ENCODE peak calls at places on chromosomes 5 and 9, in four cellular contexts. E is stimulated activated CD4-positive, alpha-beta T cell treated with anti-CD3 and anti-CD28 coated beads, Interleukin-4, amount 100 ng/mL, for 48 hours; I is Daoy; Y is NCI-H1417. O is an unnamed sample.

GRCh38 chr5:67935908-67936573 is 279.5 kb upstream of the PIK3R1 start:
- DNase-seq in E (no peak), I (no peak), Y (no peak), O (no peak)

GRCh38 chr5:150502106-150502505 is 5.8 kb upstream of the NDST1 start:
- DNase-seq in E (no peak), I (peak), Y (no peak), O (no peak)

GRCh38 chr9:70055867-70056266 is 12.2 kb downstream of the MAMDC2 start:
- DNase-seq in E (no peak), I (no peak), Y (no peak), O (no peak)

GRCh38 chr5:65769539-65769938 is 47.5 kb downstream of the NLN start:
- DNase-seq in E (no peak), I (peak), Y (peak), O (no peak)

GRCh38 chr9:3960661-3961144 is 339.2 kb downstream of the GLIS3 start:
- DNase-seq in E (no peak), I (peak), Y (no peak), O (no peak)

GRCh38 chr9:112249277-112249676 is 74.2 kb upstream of the SUSD1 start:
- DNase-seq in E (no peak), I (no peak), Y (no peak), O (peak)

GRCh38 chr9:113155911-113156559 is 5.2 kb downstream of the SLC31A2 start:
- DNase-seq in E (peak), I (no peak), Y (no peak), O (no peak)

GRCh38 chr5:89437450-89438435 is 554.8 kb upstream of the MEF2C start:
- DNase-seq in E (no peak), I (peak), Y (peak), O (no peak)

GRCh38 chr9:129172816-129173215 is 5.2 kb downstream of the IER5L start:
- DNase-seq in E (no peak), I (no peak), Y (no peak), O (no peak)

GRCh38 chr5:153625826-153626354 is 135.4 kb downstream of the GRIA1 start:
- DNase-seq in E (no peak), I (no peak), Y (no peak), O (no peak)

GRCh38 chr9:95280745-95281144 is 36.8 kb downstream of the FANCC start:
- DNase-seq in E (no peak), I (no peak), Y (no peak), O (no peak)

GRCh38 chr9:116501871-116502270 is 185.2 kb upstream of the TRIM32 start:
- DNase-seq in E (no peak), I (peak), Y (no peak), O (no peak)

GRCh38 chr5:35803221-35803651 is 53.5 kb upstream of the IL7R start:
- DNase-seq in E (no peak), I (peak), Y (peak), O (no peak)

GRCh38 chr5:131222731-131223130 is 41.1 kb upstream of the CDC42SE2 start:
- DNase-seq in E (no peak), I (no peak), Y (no peak), O (no peak)

GRCh38 chr9:36401179-36401740 is 1.2 kb upstream of the RNF38 start:
- DNase-seq in E (no peak), I (no peak), Y (no peak), O (peak)

GRCh38 chr9:133104718-133105460 is 16.2 kb downstream of the RALGDS start:
- DNase-seq in E (no peak), I (peak), Y (no peak), O (no peak)

GRCh38 chr9:503881-504852 is 289.5 kb downstream of the DOCK8 start:
- DNase-seq in E (peak), I (peak), Y (peak), O (peak)

GRCh38 chr5:33400675-33401074 is 40.1 kb upstream of the TARS1 start:
- DNase-seq in E (no peak), I (no peak), Y (no peak), O (no peak)

GRCh38 chr5:172436874-172437369 is 17.4 kb downstream of the SH3PXD2B start:
- DNase-seq in E (no peak), I (no peak), Y (no peak), O (no peak)